ENCODE peak calls at places on chromosome 7, in four cellular contexts. One of them, this sample, is unnamed.

GRCh38 chr7:44909596-44909995 is 24.3 kb upstream of the PURB start:
- DNase-seq in HepG2: no peak
- DNase-seq in GM12878: no peak
- DNase-seq in K562: no peak
- DNase-seq in this sample: no peak

GRCh38 chr7:29957521-29957920 is 32.1 kb downstream of the SCRN1 start:
- DNase-seq in HepG2: peak; percentile 4
- DNase-seq in GM12878: no peak
- DNase-seq in K562: no peak
- DNase-seq in this sample: no peak

GRCh38 chr7:884191-885003 is 8.0 kb downstream of the GET4 start:
- DNase-seq in HepG2: no peak
- DNase-seq in GM12878: no peak
- DNase-seq in K562: no peak
- DNase-seq in this sample: no peak

GRCh38 chr7:149809215-149809614 is 29.0 kb upstream of the ZNF862 start:
- DNase-seq in HepG2: no peak
- DNase-seq in GM12878: no peak
- DNase-seq in K562: no peak
- DNase-seq in this sample: no peak

GRCh38 chr7:150323682-150324365 is 479 bp upstream of the ACTR3C start:
- DNase-seq in HepG2: no peak
- DNase-seq in GM12878: no peak
- DNase-seq in K562: peak; percentile 45
- DNase-seq in this sample: no peak

GRCh38 chr7:831596-832291 is 532 bp upstream of the SUN1 start:
- DNase-seq in HepG2: peak; percentile 35
- DNase-seq in GM12878: peak; percentile 64
- DNase-seq in K562: peak; percentile 54
- DNase-seq in this sample: peak; percentile 73

GRCh38 chr7:33757563-33758165 is 147.7 kb upstream of the BMPER start:
- DNase-seq in HepG2: peak; percentile 16
- DNase-seq in GM12878: no peak
- DNase-seq in K562: peak; percentile 47
- DNase-seq in this sample: peak; percentile 40

GRCh38 chr7:87218941-87219544 is 489 bp downstream of the TMEM243 start:
- DNase-seq in HepG2: peak; percentile 28
- DNase-seq in GM12878: no peak
- DNase-seq in K562: peak; percentile 35
- DNase-seq in this sample: peak; percentile 50

GRCh38 chr7:158814637-158815036 is 14.7 kb downstream of the ESYT2 start:
- DNase-seq in HepG2: no peak
- DNase-seq in GM12878: no peak
- DNase-seq in K562: no peak
- DNase-seq in this sample: no peak

GRCh38 chr7:111089822-111090426 is 1.0 kb upstream of the LRRN3 start:
- DNase-seq in HepG2: peak; percentile 40
- DNase-seq in GM12878: no peak
- DNase-seq in K562: peak; percentile 67
- DNase-seq in this sample: peak; percentile 55

GRCh38 chr7:120060283-120060682 is 212.7 kb upstream of the KCND2 start:
- DNase-seq in HepG2: no peak
- DNase-seq in GM12878: no peak
- DNase-seq in K562: no peak
- DNase-seq in this sample: no peak

GRCh38 chr7:152969335-152969734 is 209.8 kb downstream of the ACTR3B start:
- DNase-seq in HepG2: no peak
- DNase-seq in GM12878: no peak
- DNase-seq in K562: no peak
- DNase-seq in this sample: no peak

GRCh38 chr7:2193120-2193519 is 39.6 kb downstream of the MAD1L1 start:
- DNase-seq in HepG2: no peak
- DNase-seq in GM12878: no peak
- DNase-seq in K562: no peak
- DNase-seq in this sample: no peak

GRCh38 chr7:32204361-32205018 is 134.3 kb upstream of the PDE1C start:
- DNase-seq in HepG2: peak; percentile 65
- DNase-seq in GM12878: peak; percentile 5
- DNase-seq in K562: no peak
- DNase-seq in this sample: peak; percentile 79

GRCh38 chr7:105493928-105494325 is 28.1 kb downstream of the PUS7 start:
- DNase-seq in HepG2: no peak
- DNase-seq in GM12878: no peak
- DNase-seq in K562: no peak
- DNase-seq in this sample: peak; percentile 50

GRCh38 chr7:21616796-21617436 is 74.1 kb downstream of the DNAH11 start:
- DNase-seq in HepG2: no peak
- DNase-seq in GM12878: no peak
- DNase-seq in K562: no peak
- DNase-seq in this sample: peak; percentile 72

GRCh38 chr7:56079450-56080185 is 13.1 kb downstream of the PHKG1 start:
- DNase-seq in HepG2: peak; percentile 56
- DNase-seq in GM12878: no peak
- DNase-seq in K562: no peak
- DNase-seq in this sample: no peak

GRCh38 chr7:118080947-118081346 is 103.0 kb upstream of the LSM8 start:
- DNase-seq in HepG2: no peak
- DNase-seq in GM12878: peak; percentile 52
- DNase-seq in K562: peak; percentile 76
- DNase-seq in this sample: peak; percentile 57

GRCh38 chr7:135209225-135209834 is 2.0 kb downstream of the WDR91 start:
- DNase-seq in HepG2: no peak
- DNase-seq in GM12878: no peak
- DNase-seq in K562: no peak
- DNase-seq in this sample: no peak

GRCh38 chr7:273327-273726 is 16.6 kb upstream of the FOXL3 start:
- DNase-seq in HepG2: no peak
- DNase-seq in GM12878: no peak
- DNase-seq in K562: no peak
- DNase-seq in this sample: no peak

GRCh38 chr7:2247141-2247985 is 5.3 kb downstream of the NUDT1 start:
- DNase-seq in HepG2: no peak
- DNase-seq in GM12878: no peak
- DNase-seq in K562: peak; percentile 70
- DNase-seq in this sample: no peak

GRCh38 chr7:74400420-74401136 is 53.1 kb upstream of the GTF2IRD1 start:
- DNase-seq in HepG2: no peak
- DNase-seq in GM12878: no peak
- DNase-seq in K562: no peak
- DNase-seq in this sample: no peak

GRCh38 chr7:5652829-5653228 is 128.6 kb downstream of the RNF216 start:
- DNase-seq in HepG2: no peak
- DNase-seq in GM12878: no peak
- DNase-seq in K562: no peak
- DNase-seq in this sample: no peak
- TF ChIP-seq MYC in HepG2: no peak
- TF ChIP-seq MYC in GM12878: no peak
- TF ChIP-seq MYC in K562: no peak
- TF ChIP-seq MYC in this sample: no peak

GRCh38 chr7:143492043-143492471 is 14.4 kb downstream of the TAS2R41 start:
- DNase-seq in HepG2: no peak
- DNase-seq in GM12878: no peak
- DNase-seq in K562: peak; percentile 71
- DNase-seq in this sample: peak; percentile 27
- TF ChIP-seq BHLHE40 in HepG2: no peak
- TF ChIP-seq BHLHE40 in GM12878: no peak
- TF ChIP-seq BHLHE40 in K562: peak; percentile 26
- TF ChIP-seq BHLHE40 in this sample: no peak

GRCh38 chr7:69823151-69823744 is 225.0 kb downstream of the AUTS2 start:
- DNase-seq in HepG2: no peak
- DNase-seq in GM12878: no peak
- DNase-seq in K562: no peak
- DNase-seq in this sample: no peak
- TF ChIP-seq MYC in HepG2: no peak
- TF ChIP-seq MYC in GM12878: no peak
- TF ChIP-seq MYC in K562: no peak
- TF ChIP-seq MYC in this sample: no peak

GRCh38 chr7:15916666-15917388 is 230.3 kb upstream of the MEOX2 start:
- DNase-seq in HepG2: no peak
- DNase-seq in GM12878: no peak
- DNase-seq in K562: no peak
- DNase-seq in this sample: no peak
- TF ChIP-seq BHLHE40 in HepG2: no peak
- TF ChIP-seq BHLHE40 in GM12878: no peak
- TF ChIP-seq BHLHE40 in K562: no peak
- TF ChIP-seq BHLHE40 in this sample: no peak

GRCh38 chr7:132035517-132036362 is 479.3 kb upstream of the PODXL start:
- DNase-seq in HepG2: no peak
- DNase-seq in GM12878: no peak
- DNase-seq in K562: no peak
- DNase-seq in this sample: no peak
- TF ChIP-seq MYC in HepG2: no peak
- TF ChIP-seq MYC in GM12878: no peak
- TF ChIP-seq MYC in K562: no peak
- TF ChIP-seq MYC in this sample: no peak

DNA sequence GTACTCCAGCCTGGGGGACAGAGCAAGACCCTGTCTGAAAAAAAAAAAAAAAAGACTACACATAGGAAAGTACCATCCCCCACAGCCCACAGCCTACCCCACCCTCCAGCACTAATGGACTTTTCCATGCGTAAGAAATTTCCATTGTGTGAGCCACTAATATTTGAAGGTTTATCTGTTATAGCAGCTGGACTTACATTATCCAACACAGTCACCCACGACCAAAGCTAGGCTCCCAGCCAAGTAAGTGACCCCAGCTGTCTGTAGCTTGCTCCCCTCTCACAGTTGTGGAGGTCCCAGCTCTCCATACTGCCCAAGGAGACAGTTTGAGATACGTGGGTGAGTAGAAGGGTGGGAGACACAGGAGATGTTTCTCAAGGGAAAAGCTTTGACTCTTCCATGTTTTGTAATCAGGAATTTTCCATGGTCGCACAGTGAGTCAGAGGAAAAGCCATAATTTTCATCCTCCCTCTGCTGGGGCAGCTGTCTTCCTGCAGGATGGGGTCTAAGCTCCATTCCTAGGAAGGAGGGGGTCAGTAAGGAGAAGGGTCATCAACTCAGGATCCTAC is 57.4 kb downstream of the CAV1 start:
- DNase-seq in HepG2: no peak
- DNase-seq in GM12878: no peak
- DNase-seq in K562: no peak
- DNase-seq in this sample: no peak
- TF ChIP-seq BHLHE40 in HepG2: no peak
- TF ChIP-seq BHLHE40 in GM12878: no peak
- TF ChIP-seq BHLHE40 in K562: no peak
- TF ChIP-seq BHLHE40 in this sample: no peak

This sample was measured in A549.